ENCODE peak calls at places on chromosomes 7 and 10, in four cellular contexts. D is GM12878, P is WTC11, R is IMR-90. H is an unnamed sample.

GRCh38 chr10:132650611-132651250 is 113.1 kb downstream of the INPP5A start:
- DNase-seq in P (peak; percentile 8), D (no peak), R (no peak), H (no peak)

GRCh38 chr7:16223963-16224707 is 197.2 kb downstream of the CRPPA start:
- DNase-seq in D (no peak), R (no peak), P (no peak), H (no peak)

GRCh38 chr10:16304311-16304710 is 132.5 kb upstream of the PTER start:
- DNase-seq in R (no peak), P (no peak), D (no peak), H (no peak)

GRCh38 chr10:43960981-43961380 is 312.3 kb upstream of the ZNF32 start:
- DNase-seq in D (no peak), R (no peak), P (no peak), H (no peak)

GRCh38 chr7:15352807-15353206 is 209.0 kb downstream of the AGMO start:
- DNase-seq in P (no peak), R (no peak), D (no peak), H (no peak)

GRCh38 chr7:139065323-139065722 is 29.5 kb upstream of the ZC3HAV1L start:
- DNase-seq in R (peak; percentile 32), P (no peak), D (no peak), H (no peak)

GRCh38 chr7:4633012-4633411 is 49.1 kb upstream of the FOXK1 start:
- DNase-seq in D (no peak), P (no peak), R (peak; percentile 76), H (peak; percentile 50)

GRCh38 chr10:91652364-91652763 is 19.5 kb upstream of the PPP1R3C start:
- DNase-seq in R (peak; percentile 95), D (no peak), P (no peak), H (peak; percentile 65)

GRCh38 chr7:12066561-12066960 is 144.5 kb upstream of the TMEM106B start:
- DNase-seq in P (no peak), D (no peak), R (peak; percentile 21), H (peak; percentile 4)

GRCh38 chr7:106891545-106892410 is 26.7 kb downstream of the PIK3CG start:
- DNase-seq in P (no peak), D (no peak), R (no peak), H (no peak)

GRCh38 chr10:23512355-23513058 is 73.6 kb downstream of the OTUD1 start:
- DNase-seq in R (peak; percentile 57), D (no peak), P (no peak), H (peak; percentile 9)

GRCh38 chr7:23350466-23350865 is 51.3 kb downstream of the MALSU1 start:
- DNase-seq in D (no peak), R (no peak), P (no peak), H (no peak)

GRCh38 chr7:22482476-22482875 is 17.5 kb downstream of the STEAP1B start:
- DNase-seq in P (no peak), D (no peak), R (no peak), H (no peak)

GRCh38 chr7:106111671-106112117 is 418 bp downstream of the SYPL1 start:
- DNase-seq in P (no peak), D (no peak), R (no peak), H (peak; percentile 10)

GRCh38 chr7:94223375-94224084 is 171.2 kb upstream of the COL1A2 start:
- DNase-seq in P (peak; percentile 54), R (peak; percentile 69), D (no peak), H (no peak)

GRCh38 chr7:146129296-146129695 is 12.7 kb downstream of the CNTNAP2 start:
- DNase-seq in R (no peak), D (no peak), P (no peak), H (no peak)

GRCh38 chr7:141550694-141551079 is 523 bp upstream of the AGK start:
- DNase-seq in D (no peak), R (no peak), P (peak; percentile 13), H (no peak)

GRCh38 chr7:131627589-131628212 is 71.3 kb upstream of the PODXL start:
- DNase-seq in R (no peak), D (no peak), P (no peak), H (no peak)

GRCh38 chr7:138431517-138431916 is 28.5 kb upstream of the TRIM24 start:
- DNase-seq in P (no peak), R (no peak), D (no peak), H (no peak)

GRCh38 chr10:672139-672538 is 17.3 kb downstream of the DIP2C start:
- DNase-seq in R (no peak), D (no peak), P (no peak), H (no peak)

GRCh38 chr7:46079421-46079820 is 158.3 kb upstream of the IGFBP3 start:
- DNase-seq in D (no peak), R (no peak), P (no peak), H (no peak)

GRCh38 chr10:62224606-62225005 is 44.0 kb downstream of the RTKN2 start:
- DNase-seq in R (peak; percentile 78), P (no peak), D (no peak), H (no peak)

GRCh38 chr10:86349474-86349873 is 17.1 kb downstream of the GRID1 start:
- DNase-seq in P (peak; percentile 73), D (no peak), R (no peak), H (peak; percentile 60)

GRCh38 chr7:21704362-21704761 is 161.5 kb downstream of the DNAH11 start:
- DNase-seq in P (no peak), R (no peak), D (no peak), H (no peak)

GRCh38 chr7:6294839-6295238 is 22.4 kb upstream of the CYTH3 start:
- DNase-seq in R (no peak), P (no peak), D (no peak), H (no peak)

GRCh38 chr10:98956576-98957260 is 278.9 kb downstream of the HPSE2 start:
- DNase-seq in P (no peak), R (peak; percentile 73), D (no peak), H (no peak)

GRCh38 chr10:121002586-121003205 is 151.5 kb downstream of the WDR11 start:
- DNase-seq in P (no peak), D (no peak), R (no peak), H (no peak)

GRCh38 chr10:37488792-37489657 is 363.6 kb downstream of the ANKRD30A start:
- DNase-seq in P (no peak), D (no peak), R (no peak), H (peak; percentile 1)

GRCh38 chr10:14062528-14063260 is 268.0 kb downstream of the FRMD4A start:
- DNase-seq in R (peak; percentile 54), D (no peak), P (no peak), H (no peak)

GRCh38 chr10:15504101-15504840 is 133.2 kb upstream of the FAM171A1 start:
- DNase-seq in R (no peak), D (no peak), P (no peak), H (no peak)

GRCh38 chr7:30596721-30597120 is 2.0 kb downstream of the GARS1 start:
- DNase-seq in D (no peak), R (peak; percentile 8), P (no peak), H (no peak)

GRCh38 chr7:30594055-30594539 is 581 bp upstream of the GARS1 start:
- DNase-seq in P (peak; percentile 53), D (peak; percentile 23), R (peak; percentile 24), H (peak; percentile 60)

GRCh38 chr7:30596043-30596641 is 1.5 kb downstream of the GARS1 start:
- DNase-seq in D (no peak), P (no peak), R (peak; percentile 41), H (peak; percentile 42)

GRCh38 chr7:30594540-30595460 is at the start of gene GARS1:
- DNase-seq in D (peak; percentile 55), P (peak; percentile 84), R (peak; percentile 92), H (peak; percentile 77)

GRCh38 chr7:30595461-30596042 is 874 bp downstream of the GARS1 start:
- DNase-seq in D (peak; percentile 1), P (no peak), R (no peak), H (no peak)
- TF ChIP-seq USF2 in D (no peak), P (no peak), R (no peak), H (no peak)

DNA sequence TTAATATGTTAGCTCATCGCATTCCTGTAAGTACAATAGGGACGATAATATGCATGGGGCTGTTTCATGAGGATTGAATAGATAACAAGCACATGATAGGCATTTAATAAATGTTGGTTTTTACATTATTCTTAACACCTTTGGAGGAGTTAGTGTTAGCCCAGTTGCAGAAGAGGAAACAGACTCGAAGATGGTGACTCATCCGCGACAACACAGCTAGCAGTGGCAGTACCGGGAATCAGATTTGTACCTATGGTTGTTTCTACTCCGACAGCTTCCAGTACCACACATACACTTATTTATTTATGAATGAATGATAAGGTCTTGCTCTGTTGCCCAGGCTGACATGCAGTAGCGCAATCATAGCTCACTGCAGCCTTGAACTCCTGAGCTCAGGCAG is 2.9 kb downstream of the LRMDA start:
- DNase-seq in R (no peak), P (no peak), D (no peak), H (no peak)
- TF ChIP-seq USF2 in R (no peak), P (no peak), D (no peak), H (no peak)

GRCh38 chr10:68046642-68047041 is 28.4 kb downstream of the HERC4 start:
- DNase-seq in D (no peak), R (no peak), P (no peak), H (no peak)

GRCh38 chr10:68047088-68047487 is 28.0 kb downstream of the HERC4 start:
- DNase-seq in D (no peak), R (no peak), P (no peak), H (no peak)

GRCh38 chr10:68047554-68048327 is 27.3 kb downstream of the HERC4 start:
- DNase-seq in P (no peak), R (no peak), D (no peak), H (no peak)

DNA sequence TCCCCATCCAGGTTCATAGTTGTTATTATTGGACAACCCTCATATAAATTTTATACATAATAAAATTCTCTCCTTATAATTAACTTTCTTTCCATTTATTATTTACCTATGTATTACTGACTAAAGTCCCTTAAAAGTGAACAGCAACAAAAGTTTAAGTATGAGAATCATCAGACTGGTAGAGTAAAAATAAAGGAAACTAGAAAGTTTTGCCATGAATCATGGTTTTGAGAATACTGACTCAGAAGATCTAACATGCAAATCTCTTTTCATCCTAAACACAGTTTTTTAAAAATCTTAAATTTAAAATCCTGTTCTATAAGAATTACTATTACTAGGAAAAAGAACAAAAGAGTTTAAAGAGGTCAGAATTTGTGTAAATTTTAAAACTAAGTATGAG is 32.1 kb downstream of the HERC4 start:
- DNase-seq in R (peak; percentile 60), P (no peak), D (no peak), H (no peak)
- TF ChIP-seq USF2 in R (no peak), P (no peak), D (no peak), H (no peak)

GRCh38 chr10:69898941-69899340 is 97.2 kb downstream of the COL13A1 start:
- DNase-seq in D (no peak), R (no peak), P (no peak), H (no peak)

GRCh38 chr10:69901623-69902505 is 100.2 kb downstream of the COL13A1 start:
- DNase-seq in D (no peak), P (peak; percentile 77), R (peak; percentile 60), H (peak; percentile 50)

GRCh38 chr10:69902835-69903535 is 101.3 kb downstream of the COL13A1 start:
- DNase-seq in P (no peak), D (no peak), R (no peak), H (no peak)

GRCh38 chr10:69899727-69900595 is 98.3 kb downstream of the COL13A1 start:
- DNase-seq in D (no peak), P (no peak), R (no peak), H (no peak)

GRCh38 chr10:69901022-69901421 is 99.3 kb downstream of the COL13A1 start:
- DNase-seq in P (no peak), D (no peak), R (no peak), H (no peak)
- TF ChIP-seq USF2 in P (no peak), D (no peak), R (no peak), H (no peak)

H was measured in HepG2.